ENCODE peak calls at places on chromosomes 1 and 21, in eight cellular contexts. I is gastrocnemius medialis, D is ovary, C is suprapubic skin, P is breast epithelium, Q is transverse colon, K is tibial nerve, V is Peyer's patch. B is an unnamed sample. For H3K4me1, the result is how much of the 10 kb centered on the place peaks cover.

GRCh38 chr1:231969078-231969477 is 342.5 kb downstream of the DISC1 start:
- DNase-seq in I (no peak), D (no peak), C (no peak), P (no peak), Q (no peak), K (no peak), V (no peak), B (no peak)

GRCh38 chr1:236064674-236065508 is at the start of gene NID1:
- DNase-seq in I (peak), D (peak), C (peak), P (peak), Q (peak), K (peak), V (peak), B (peak)

GRCh38 chr1:20199410-20199809 is 13.1 kb upstream of the PLA2G2C start:
- DNase-seq in I (no peak), D (no peak), C (no peak), P (no peak), Q (peak), K (no peak), V (no peak), B (no peak)

GRCh38 chr1:97090725-97091124 is 369.1 kb downstream of the PTBP2 start:
- DNase-seq in I (no peak), D (no peak), C (no peak), P (no peak), Q (no peak), K (no peak), V (no peak), B (no peak)

GRCh38 chr1:113684153-113684541 is 75.1 kb downstream of the PHTF1 start:
- DNase-seq in I (no peak), D (peak), C (peak), P (no peak), Q (peak), K (peak), V (peak), B (peak)

GRCh38 chr1:236451796-236452373 is 57.8 kb downstream of the EDARADD start:
- DNase-seq in I (no peak), D (no peak), C (no peak), P (no peak), Q (peak), K (no peak), V (peak), B (no peak)

GRCh38 chr21:19999369-20000272 is 998.6 kb upstream of the NCAM2 start:
- DNase-seq in I (no peak), D (no peak), C (no peak), P (no peak), Q (no peak), K (no peak), V (no peak), B (no peak)

GRCh38 chr1:8351693-8352470 is 34.0 kb downstream of the SLC45A1 start:
- DNase-seq in I (no peak), D (no peak), C (peak), P (no peak), Q (no peak), K (no peak), V (no peak), B (no peak)

GRCh38 chr1:70220015-70220414 is 1.2 kb upstream of the SRSF11 start:
- DNase-seq in I (no peak), D (no peak), C (no peak), P (no peak), Q (no peak), K (no peak), V (no peak), B (no peak)

GRCh38 chr1:77037990-77038389 is 170.7 kb downstream of the ST6GALNAC5 start:
- DNase-seq in I (no peak), D (no peak), C (no peak), P (no peak), Q (no peak), K (no peak), V (no peak), B (no peak)

GRCh38 chr1:155043793-155044192 is 7.3 kb upstream of the ADAM15 start:
- DNase-seq in I (no peak), D (no peak), C (no peak), P (no peak), Q (peak), K (no peak), V (peak), B (no peak)

GRCh38 chr1:48007044-48007443 is 9.9 kb upstream of the TRABD2B start:
- DNase-seq in I (no peak), D (no peak), C (no peak), P (no peak), Q (no peak), K (no peak), V (no peak), B (no peak)

GRCh38 chr1:109249654-109250401 is 489 bp downstream of the CELSR2 start:
- DNase-seq in I (no peak), D (no peak), C (peak), P (no peak), Q (no peak), K (no peak), V (no peak), B (no peak)

GRCh38 chr1:2553871-2554620 is 2.1 kb upstream of the TNFRSF14 start:
- DNase-seq in I (no peak), D (no peak), C (no peak), P (no peak), Q (no peak), K (no peak), V (no peak), B (no peak)

GRCh38 chr1:2557146-2558029 is 1.2 kb downstream of the TNFRSF14 start:
- DNase-seq in I (no peak), D (no peak), C (no peak), P (no peak), Q (peak), K (no peak), V (peak), B (peak)

GRCh38 chr1:2556277-2557145 is at the start of gene TNFRSF14:
- DNase-seq in I (no peak), D (peak), C (no peak), P (peak), Q (peak), K (peak), V (peak), B (peak)

GRCh38 chr1:2554621-2555387 is 1.4 kb upstream of the TNFRSF14 start:
- DNase-seq in I (no peak), D (no peak), C (no peak), P (no peak), Q (peak), K (peak), V (peak), B (no peak)

GRCh38 chr1:2555634-2556276 is 416 bp upstream of the TNFRSF14 start:
- DNase-seq in I (peak), D (peak), C (peak), P (peak), Q (peak), K (peak), V (peak), B (peak)
- TF ChIP-seq POLR2A in I (peak), D (peak), C (peak), P (peak), Q (peak), K (peak), V (peak), B (peak)

GRCh38 chr1:23634840-23635642 is 56.6 kb upstream of the RPL11 start:
- DNase-seq in I (no peak), D (peak), C (no peak), P (peak), Q (peak), K (peak), V (peak), B (peak)

GRCh38 chr1:23638188-23638619 is 53.4 kb upstream of the RPL11 start:
- DNase-seq in I (no peak), D (no peak), C (no peak), P (no peak), Q (no peak), K (peak), V (no peak), B (no peak)

GRCh38 chr1:23638786-23639241 is 52.8 kb upstream of the RPL11 start:
- DNase-seq in I (no peak), D (no peak), C (no peak), P (no peak), Q (no peak), K (peak), V (no peak), B (no peak)

GRCh38 chr1:23634518-23634839 is 57.1 kb upstream of the RPL11 start:
- DNase-seq in I (no peak), D (no peak), C (no peak), P (no peak), Q (no peak), K (no peak), V (no peak), B (no peak)

DNA sequence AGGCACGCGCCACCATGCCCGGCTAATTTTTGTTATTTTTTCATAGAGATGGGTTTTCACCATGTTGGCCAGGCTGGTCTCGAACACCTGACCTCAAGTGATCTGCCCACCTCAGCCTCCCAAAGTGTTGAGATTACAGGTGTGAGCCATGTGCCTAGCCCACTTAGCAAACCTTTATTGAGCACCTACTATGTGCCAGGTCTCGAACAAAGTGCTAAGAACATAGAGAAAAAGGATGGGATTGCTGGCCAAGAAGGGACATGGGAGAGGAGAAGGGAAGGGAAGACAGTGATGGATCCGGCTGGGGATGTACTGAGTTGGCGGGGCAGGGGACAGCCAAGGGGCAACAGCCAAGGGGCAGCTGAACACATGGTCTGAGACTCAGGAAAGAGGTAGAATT is 55.6 kb upstream of the RPL11 start:
- DNase-seq in I (no peak), D (no peak), C (no peak), P (no peak), Q (no peak), K (no peak), V (no peak), B (no peak)
- H3K4me1 ChIP-seq in I (under half), D (under half), C (under half), P (under half), Q (under half), K (under half), V (under half), B (under half)

GRCh38 chr1:89453123-89453972 is 71.3 kb upstream of the LRRC8B start:
- DNase-seq in I (no peak), D (no peak), C (no peak), P (no peak), Q (no peak), K (no peak), V (no peak), B (no peak)
- TF ChIP-seq POLR2A in I (no peak), D (no peak), C (no peak), P (no peak), Q (no peak), K (no peak), V (no peak), B (no peak)

GRCh38 chr1:170356585-170356984 is 175.4 kb upstream of the GORAB start:
- DNase-seq in I (no peak), D (no peak), C (no peak), P (no peak), Q (no peak), K (no peak), V (no peak), B (no peak)
- H3K4me1 ChIP-seq in I (under half), D (under half), C (under half), P (under half), Q (under half), K (under half), V (under half), B (under half)

GRCh38 chr1:6183520-6183989 is 3.4 kb upstream of the CHD5 start:
- DNase-seq in I (no peak), D (no peak), C (no peak), P (no peak), Q (no peak), K (no peak), V (no peak), B (no peak)

GRCh38 chr1:6185151-6185550 is 5.0 kb upstream of the CHD5 start:
- DNase-seq in I (no peak), D (no peak), C (no peak), P (no peak), Q (no peak), K (no peak), V (no peak), B (no peak)

GRCh38 chr1:6181347-6181770 is 1.2 kb upstream of the CHD5 start:
- DNase-seq in I (no peak), D (peak), C (no peak), P (no peak), Q (no peak), K (no peak), V (no peak), B (no peak)

GRCh38 chr1:6185635-6186382 is 5.7 kb upstream of the CHD5 start:
- DNase-seq in I (no peak), D (no peak), C (no peak), P (no peak), Q (no peak), K (no peak), V (no peak), B (no peak)

DNA sequence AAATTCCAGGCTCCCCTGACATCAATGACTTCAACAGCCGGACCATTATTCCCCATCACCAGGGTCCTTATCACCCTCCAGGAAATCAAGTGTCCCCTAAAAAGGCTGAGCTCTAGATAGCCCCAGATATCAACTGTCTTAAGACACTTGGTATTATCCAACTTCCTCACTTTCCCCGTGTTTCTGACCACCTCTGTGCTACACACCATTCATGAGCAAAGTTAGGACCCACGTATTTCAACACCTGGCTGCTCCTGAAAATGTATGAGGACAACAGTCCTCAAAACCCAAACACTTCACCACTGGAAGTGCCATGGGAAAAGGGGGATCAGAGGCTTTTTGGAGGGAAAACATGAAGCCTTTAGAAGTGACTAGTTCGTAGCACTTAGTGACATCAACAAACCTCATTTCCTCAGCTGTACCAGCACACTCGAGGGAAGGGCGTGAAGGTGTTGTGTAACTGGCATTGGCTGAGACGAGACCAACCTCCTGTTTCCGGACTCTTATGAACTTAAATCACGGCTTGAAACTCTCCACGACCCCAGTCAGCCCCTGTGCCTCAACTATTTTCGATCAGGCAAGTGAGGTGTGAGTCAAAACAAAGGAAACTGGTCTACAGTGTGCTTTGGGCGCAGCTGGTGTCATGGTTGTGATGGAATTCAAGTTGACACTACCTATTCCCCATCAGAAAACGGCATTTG is 4.1 kb upstream of the CHD5 start:
- DNase-seq in I (no peak), D (no peak), C (no peak), P (no peak), Q (no peak), K (no peak), V (no peak), B (no peak)
- TF ChIP-seq POLR2A in I (no peak), D (no peak), C (no peak), P (no peak), Q (no peak), K (no peak), V (no peak), B (no peak)

DNA sequence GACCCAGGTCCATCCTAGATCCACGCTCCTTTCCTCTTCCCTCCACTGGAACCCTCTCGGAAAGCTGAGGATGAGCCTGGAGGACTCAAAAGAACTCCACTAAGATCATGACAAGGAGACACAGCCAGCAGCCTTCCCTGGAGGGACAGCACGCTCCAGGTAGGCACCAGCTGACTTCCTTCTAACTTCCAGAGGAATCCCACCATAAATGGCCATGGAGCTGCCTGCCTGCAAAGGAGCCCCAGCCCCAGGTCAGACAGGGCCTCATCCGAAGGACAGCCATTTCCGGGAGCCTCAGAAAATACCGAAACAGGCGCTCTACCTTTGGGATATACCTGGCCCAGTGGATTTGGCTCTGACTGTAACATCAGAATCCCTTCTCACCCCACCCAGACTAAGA is 4.1 kb downstream of the SH3BP5L start:
- DNase-seq in I (no peak), D (no peak), C (peak), P (peak), Q (no peak), K (no peak), V (peak), B (no peak)
- H3K4me1 ChIP-seq in I (under half), D (under half), C (under half), P (under half), Q (under half), K (under half), V (under half), B (under half)

GRCh38 chr1:205805082-205805711 is 7.8 kb downstream of the SLC41A1 start:
- DNase-seq in I (no peak), D (no peak), C (no peak), P (peak), Q (no peak), K (no peak), V (no peak), B (no peak)
- TF ChIP-seq POLR2A in I (no peak), D (no peak), C (no peak), P (no peak), Q (no peak), K (no peak), V (no peak), B (no peak)

GRCh38 chr21:44866780-44867179 is 6.7 kb downstream of the PTTG1IP start:
- DNase-seq in I (no peak), D (no peak), C (no peak), P (no peak), Q (no peak), K (no peak), V (no peak), B (no peak)
- H3K4me1 ChIP-seq in I (half or more), D (under half), C (half or more), P (half or more), Q (half or more), K (under half), V (under half), B (under half)

DNA sequence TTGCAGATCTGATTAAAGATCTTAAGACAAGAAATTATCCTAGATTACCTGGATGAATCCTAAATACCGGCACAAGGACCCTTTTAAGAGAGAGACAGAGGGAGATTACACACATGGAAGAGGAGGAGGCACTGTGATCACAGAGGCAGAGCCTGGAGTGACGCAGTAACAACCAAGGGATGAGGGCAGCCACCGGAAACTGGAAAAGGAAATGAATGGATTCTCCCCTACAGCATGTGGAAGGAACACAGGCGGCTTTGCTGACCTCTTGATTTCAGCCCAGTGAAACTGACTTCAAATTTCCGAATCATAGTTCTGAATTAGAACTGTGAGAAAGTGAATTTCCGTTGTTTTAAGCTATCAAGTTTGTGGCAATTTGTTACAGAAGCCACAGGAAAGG is 50.2 kb upstream of the IVNS1ABP start:
- DNase-seq in I (no peak), D (no peak), C (no peak), P (no peak), Q (no peak), K (no peak), V (no peak), B (no peak)
- TF ChIP-seq POLR2A in I (no peak), D (no peak), C (no peak), P (no peak), Q (no peak), K (no peak), V (no peak), B (no peak)

B was measured in prostate gland.